ENCODE peak calls at places on chromosomes 16 and 17, in ten cellular contexts. A, R, O, K, H, M, S, F, T and J are unnamed samples.

GRCh38 chr17:50058296-50058945 is 2.5 kb downstream of the ITGA3 start:
- DNase-seq in A (no peak), R (no peak), O (no peak), K (no peak), H (no peak), M (no peak), S (no peak), F (no peak), T (no peak), J (no peak)

GRCh38 chr17:31787857-31788570 is 71.0 kb downstream of the COPRS start:
- DNase-seq in A (no peak), R (no peak), O (peak; percentile 61), K (no peak), H (peak; percentile 86), M (peak; percentile 97), S (no peak), F (no peak), T (no peak), J (no peak)

GRCh38 chr16:86133847-86134375 is 234.9 kb downstream of the IRF8 start:
- DNase-seq in A (no peak), R (no peak), O (no peak), K (no peak), H (no peak), M (no peak), S (no peak), F (no peak), T (no peak), J (no peak)

GRCh38 chr17:32831627-32832243 is 45.2 kb downstream of the MYO1D start:
- DNase-seq in A (no peak), R (no peak), O (no peak), K (no peak), H (no peak), M (no peak), S (no peak), F (no peak), T (no peak), J (peak; percentile 28)

GRCh38 chr17:76381633-76382304 is 2.6 kb upstream of the SPHK1 start:
- DNase-seq in A (no peak), R (no peak), O (no peak), K (no peak), H (peak; percentile 75), M (no peak), S (no peak), F (no peak), T (peak; percentile 57), J (no peak)

GRCh38 chr17:74610108-74610507 is 13.4 kb downstream of the CD300E start:
- DNase-seq in A (no peak), R (no peak), O (peak; percentile 27), K (peak; percentile 39), H (no peak), M (no peak), S (no peak), F (no peak), T (no peak), J (no peak)

GRCh38 chr17:48637323-48638260 is 11.4 kb upstream of the HOXB9 start:
- DNase-seq in A (no peak), R (no peak), O (no peak), K (no peak), H (peak; percentile 41), M (peak; percentile 60), S (no peak), F (no peak), T (no peak), J (no peak)

GRCh38 chr17:4908301-4908700 is 5.4 kb upstream of the CHRNE start:
- DNase-seq in A (no peak), R (no peak), O (no peak), K (no peak), H (peak; percentile 23), M (peak; percentile 14), S (no peak), F (no peak), T (no peak), J (no peak)

GRCh38 chr16:87303431-87303930 is 13.7 kb downstream of the C16orf95 start:
- DNase-seq in A (no peak), R (no peak), O (no peak), K (peak; percentile 70), H (no peak), M (no peak), S (no peak), F (no peak), T (peak; percentile 63), J (no peak)

GRCh38 chr17:8151120-8151640 is 1.0 kb downstream of the PER1 start:
- DNase-seq in A (peak; percentile 89), R (peak; percentile 85), O (peak; percentile 93), K (peak; percentile 96), H (peak; percentile 98), M (peak; percentile 94), S (no peak), F (peak; percentile 80), T (peak; percentile 10), J (peak; percentile 33)

GRCh38 chr17:68498479-68499326 is 13.5 kb upstream of the PRKAR1A start:
- DNase-seq in A (no peak), R (no peak), O (no peak), K (no peak), H (peak; percentile 60), M (no peak), S (no peak), F (no peak), T (peak; percentile 49), J (no peak)

GRCh38 chr17:78609198-78609597 is 32.0 kb upstream of the DNAH17 start:
- DNase-seq in A (no peak), R (no peak), O (no peak), K (no peak), H (no peak), M (no peak), S (no peak), F (no peak), T (no peak), J (no peak)

GRCh38 chr16:28264656-28265055 is 27.7 kb upstream of the SBK1 start:
- DNase-seq in A (no peak), R (no peak), O (peak; percentile 63), K (no peak), H (peak; percentile 74), M (peak; percentile 23), S (no peak), F (no peak), T (no peak), J (no peak)

GRCh38 chr16:15899538-15900100 is 11.2 kb upstream of the CEP20 start:
- DNase-seq in A (no peak), R (no peak), O (peak; percentile 79), K (peak; percentile 25), H (peak; percentile 44), M (peak; percentile 72), S (no peak), F (no peak), T (no peak), J (no peak)

GRCh38 chr17:3002538-3003301 is 60.7 kb downstream of the OR1D5 start:
- DNase-seq in A (no peak), R (peak; percentile 64), O (no peak), K (no peak), H (no peak), M (no peak), S (no peak), F (no peak), T (peak; percentile 48), J (no peak)

GRCh38 chr17:81397314-81398169 is 2.3 kb downstream of the BAHCC1 start:
- DNase-seq in A (no peak), R (peak; percentile 78), O (peak; percentile 84), K (peak; percentile 21), H (peak; percentile 69), M (no peak), S (no peak), F (no peak), T (no peak), J (peak; percentile 49)

GRCh38 chr17:6457688-6458190 is 13.5 kb downstream of the PIMREG start:
- DNase-seq in A (no peak), R (no peak), O (peak; percentile 65), K (no peak), H (no peak), M (no peak), S (no peak), F (no peak), T (no peak), J (no peak)

GRCh38 chr17:83124871-83125514 is 45.6 kb downstream of the METRNL start:
- DNase-seq in A (no peak), R (peak; percentile 45), O (no peak), K (no peak), H (no peak), M (no peak), S (no peak), F (no peak), T (no peak), J (no peak)

GRCh38 chr17:36807496-36808180 is 129.6 kb upstream of the LHX1 start:
- DNase-seq in A (no peak), R (no peak), O (no peak), K (no peak), H (no peak), M (no peak), S (no peak), F (no peak), T (no peak), J (no peak)